ENCODE peak calls at places on chromosomes 3 and 15, in four cellular contexts. Z, Y, C and M are unnamed samples.

GRCh38 chr3:46665763-46666470 is 27.6 kb downstream of the ALS2CL start:
- DNase-seq in Z (no peak), Y (no peak), C (no peak), M (no peak)

GRCh38 chr3:48614044-48614443 is 4.6 kb upstream of the UQCRC1 start:
- DNase-seq in Z (no peak), Y (no peak), C (no peak), M (no peak)

GRCh38 chr15:28974142-28974541 is 88.4 kb downstream of the APBA2 start:
- DNase-seq in Z (no peak), Y (no peak), C (no peak), M (peak)

GRCh38 chr3:168071535-168071934 is 24.2 kb downstream of the GOLIM4 start:
- DNase-seq in Z (no peak), Y (no peak), C (no peak), M (no peak)

GRCh38 chr3:45896956-45897355 is 10.6 kb downstream of the CCR9 start:
- DNase-seq in Z (no peak), Y (no peak), C (no peak), M (no peak)

GRCh38 chr15:60320365-60320764 is 77.4 kb downstream of the ANXA2 start:
- DNase-seq in Z (no peak), Y (no peak), C (no peak), M (no peak)

GRCh38 chr3:127590282-127590592 is 296 bp downstream of the TPRA1 start:
- DNase-seq in Z (no peak), Y (no peak), C (peak), M (no peak)

GRCh38 chr3:17805461-17805940 is 63.1 kb upstream of the TBC1D5 start:
- DNase-seq in Z (no peak), Y (no peak), C (no peak), M (no peak)

GRCh38 chr15:99565031-99565280 is 828 bp upstream of the MEF2A start:
- DNase-seq in Z (no peak), Y (no peak), C (no peak), M (no peak)

GRCh38 chr3:57169872-57170623 is 4.9 kb upstream of the IL17RD start:
- DNase-seq in Z (no peak), Y (peak), C (peak), M (peak)

GRCh38 chr15:68379759-68380290 is 52.1 kb downstream of the ITGA11 start:
- DNase-seq in Z (no peak), Y (peak), C (no peak), M (no peak)

GRCh38 chr15:28096411-28096719 is 2.8 kb downstream of the OCA2 start:
- DNase-seq in Z (no peak), Y (no peak), C (no peak), M (no peak)

GRCh38 chr3:107846282-107846852 is 244.5 kb downstream of the CD47 start:
- DNase-seq in Z (no peak), Y (peak), C (no peak), M (peak)

GRCh38 chr3:106013971-106014370 is 145.2 kb upstream of the CBLB start:
- DNase-seq in Z (no peak), Y (no peak), C (no peak), M (no peak)

GRCh38 chr15:53384417-53384816 is 375.0 kb downstream of the WDR72 start:
- DNase-seq in Z (no peak), Y (no peak), C (peak), M (no peak)

GRCh38 chr3:119311191-119311925 is 17.2 kb downstream of the ARHGAP31 start:
- DNase-seq in Z (no peak), Y (no peak), C (no peak), M (no peak)

GRCh38 chr3:126126811-126127431 is 43.0 kb upstream of the SLC41A3 start:
- DNase-seq in Z (no peak), Y (peak), C (peak), M (no peak)

GRCh38 chr3:179045719-179046402 is 25.7 kb downstream of the ZMAT3 start:
- DNase-seq in Z (no peak), Y (no peak), C (no peak), M (no peak)

GRCh38 chr15:101127503-101128076 is 124.3 kb downstream of the CHSY1 start:
- DNase-seq in Z (peak), Y (peak), C (no peak), M (peak)

GRCh38 chr3:33658971-33659848 is 58.8 kb downstream of the CLASP2 start:
- DNase-seq in Z (no peak), Y (peak), C (peak), M (peak)

GRCh38 chr3:45911496-45912226 is 25.3 kb downstream of the CCR9 start:
- DNase-seq in Z (no peak), Y (no peak), C (no peak), M (no peak)

GRCh38 chr3:69032737-69033136 is 19.3 kb upstream of the EOGT start:
- DNase-seq in Z (no peak), Y (no peak), C (no peak), M (no peak)

GRCh38 chr3:40546811-40547210 is 22.1 kb downstream of the ZNF621 start:
- DNase-seq in Z (no peak), Y (no peak), C (no peak), M (no peak)

GRCh38 chr15:42106278-42106677 is 11.9 kb upstream of the PLA2G4D start:
- DNase-seq in Z (no peak), Y (no peak), C (no peak), M (no peak)

GRCh38 chr3:52526151-52526561 is 7.5 kb downstream of the NT5DC2 start:
- DNase-seq in Z (no peak), Y (peak), C (peak), M (no peak)

GRCh38 chr15:79340315-79340602 is 29.3 kb downstream of the TMED3 start:
- DNase-seq in Z (no peak), Y (no peak), C (no peak), M (no peak)

GRCh38 chr3:14304101-14305045 is 98.0 kb upstream of the SLC6A6 start:
- DNase-seq in Z (no peak), Y (no peak), C (no peak), M (no peak)
- H3K27ac ChIP-seq in Z (no peak), Y (no peak), C (no peak), M (no peak)

GRCh38 chr3:4939276-4939675 is 40.0 kb upstream of the BHLHE40 start:
- DNase-seq in Z (no peak), Y (no peak), C (no peak), M (no peak)

GRCh38 chr3:4940985-4941384 is 38.3 kb upstream of the BHLHE40 start:
- DNase-seq in Z (no peak), Y (no peak), C (no peak), M (no peak)

GRCh38 chr3:4945318-4945717 is 33.9 kb upstream of the BHLHE40 start:
- DNase-seq in Z (no peak), Y (no peak), C (no peak), M (no peak)

GRCh38 chr3:4947028-4947427 is 32.2 kb upstream of the BHLHE40 start:
- DNase-seq in Z (no peak), Y (no peak), C (no peak), M (no peak)

GRCh38 chr3:4943553-4943952 is 35.7 kb upstream of the BHLHE40 start:
- DNase-seq in Z (no peak), Y (no peak), C (no peak), M (no peak)
- TF ChIP-seq CTCF in Z (no peak), Y (no peak), C (no peak), M (no peak)

DNA sequence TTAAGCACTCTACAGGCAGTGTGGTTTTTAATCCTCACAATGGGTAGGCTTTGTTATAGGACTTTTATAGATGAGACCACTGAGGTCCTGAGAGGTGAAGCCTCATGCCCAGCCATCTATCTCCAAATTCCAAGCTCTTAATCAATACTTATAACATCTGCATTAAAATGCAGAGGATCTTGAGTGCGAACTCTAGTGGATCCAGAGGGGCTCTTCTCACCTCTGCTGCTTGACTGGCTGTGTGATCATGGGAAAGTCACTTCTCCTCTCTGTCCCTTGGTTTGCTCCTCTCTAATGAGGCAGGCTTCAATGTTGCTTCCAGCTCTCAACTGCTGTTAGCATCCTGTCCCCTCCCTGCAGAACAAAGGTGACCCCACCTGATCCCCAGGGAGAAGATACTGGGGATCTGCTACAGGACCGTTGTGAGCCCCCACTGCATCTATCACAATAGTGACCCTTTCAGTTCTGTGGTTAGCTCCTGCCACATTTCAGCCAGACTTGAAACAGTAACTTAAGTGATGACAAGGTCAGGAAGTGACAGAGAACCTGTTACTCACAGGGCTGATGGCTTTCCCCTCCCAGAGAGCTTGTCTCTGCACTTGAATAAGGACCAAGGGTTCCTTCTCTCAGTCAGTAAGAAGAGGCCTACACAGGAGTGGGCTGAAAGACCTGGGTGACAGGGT is 1.3 kb downstream of the SLC27A2 start:
- DNase-seq in Z (no peak), Y (no peak), C (no peak), M (no peak)
- H3K27ac ChIP-seq in Z (no peak), Y (no peak), C (no peak), M (no peak)

DNA sequence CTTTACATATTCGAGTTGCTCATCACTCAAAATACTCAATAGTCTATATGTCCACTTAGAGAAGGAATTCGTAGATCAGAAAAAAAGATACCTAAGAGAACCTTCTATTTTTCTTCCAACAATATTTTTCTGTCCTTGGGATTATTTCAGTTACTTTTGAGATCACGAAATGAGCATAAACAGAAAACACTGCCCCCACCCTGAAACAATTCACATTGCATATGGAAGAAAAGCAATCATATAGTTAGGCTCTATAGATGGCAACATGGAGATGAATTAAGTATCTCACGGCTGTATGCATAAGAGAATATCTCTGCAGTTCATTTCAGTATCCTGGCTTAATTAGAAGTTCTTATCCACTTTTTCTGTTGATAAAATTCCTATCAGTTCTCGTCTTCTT is 391.1 kb downstream of the FGF12 start:
- DNase-seq in Z (no peak), Y (no peak), C (no peak), M (no peak)
- TF ChIP-seq CTCF in Z (no peak), Y (no peak), C (no peak), M (no peak)

DNA sequence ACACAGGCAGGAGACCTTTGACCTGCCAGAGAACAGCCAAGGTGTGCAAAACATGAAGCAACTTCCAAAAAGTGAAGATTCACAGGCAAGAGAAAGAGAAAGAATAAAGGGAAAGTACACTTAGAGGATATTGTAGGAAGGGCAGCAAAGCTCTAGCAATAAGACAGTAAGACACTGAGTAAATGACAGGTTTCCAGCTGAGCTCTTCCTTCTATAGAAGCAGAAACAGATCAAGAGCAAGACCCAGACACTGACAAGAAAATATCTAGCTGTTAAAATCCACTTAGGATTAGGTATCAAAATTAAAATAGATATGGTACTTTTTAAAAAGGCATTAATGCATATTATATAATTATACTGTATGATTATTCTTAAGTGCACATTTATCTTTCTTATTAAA is 333.4 kb downstream of the RAP2B start:
- DNase-seq in Z (no peak), Y (no peak), C (no peak), M (no peak)
- H3K27ac ChIP-seq in Z (no peak), Y (no peak), C (no peak), M (no peak)

DNA sequence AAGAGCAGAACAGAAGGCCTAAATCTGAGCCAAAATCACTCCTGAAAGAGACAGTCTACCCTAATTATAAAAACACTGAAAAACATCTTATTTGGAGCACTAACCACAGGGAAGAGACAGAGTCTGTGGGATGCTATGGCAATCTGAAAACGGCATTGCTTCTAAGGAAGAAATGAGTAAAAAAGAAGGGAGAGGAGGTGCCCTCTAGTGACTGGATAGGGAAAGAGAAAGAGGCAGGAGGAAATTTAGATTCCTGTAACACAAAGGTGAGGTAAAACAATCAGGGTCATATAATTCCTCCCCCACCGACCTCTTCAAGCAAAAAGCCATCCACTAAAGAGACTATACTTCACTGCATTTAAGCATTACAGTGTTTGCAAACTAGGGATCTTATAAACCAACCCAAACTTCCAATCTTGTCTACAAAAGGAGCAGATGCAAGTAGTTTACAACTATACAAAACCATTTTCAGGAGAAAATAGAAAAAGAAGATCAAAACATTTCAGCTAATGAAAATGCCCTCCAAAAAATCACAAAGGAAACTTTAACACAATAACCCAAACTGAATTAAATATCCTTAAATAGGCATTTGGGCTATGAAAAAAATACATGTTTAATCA is 32.6 kb downstream of the HACD2 start:
- DNase-seq in Z (no peak), Y (no peak), C (no peak), M (no peak)
- TF ChIP-seq CTCF in Z (no peak), Y (peak), C (peak), M (peak)